ENCODE peak calls at places on chromosomes 11 and 22, in six cellular contexts. B is HCT116, P is GM12878, Y is hepatocyte, C is GM23338, Q is HepG2. E is an unnamed sample.

GRCh38 chr22:33049125-33049729 is 9.0 kb downstream of the SYN3 start:
- DNase-seq in B (peak), P (peak), Y (peak), C (peak), Q (peak), E (peak)

GRCh38 chr11:119843760-119844330 is 114.8 kb upstream of the NECTIN1 start:
- DNase-seq in B (no peak), P (no peak), Y (no peak), C (no peak), Q (no peak), E (no peak)

GRCh38 chr11:76512851-76513653 is 68.2 kb downstream of the EMSY start:
- DNase-seq in B (peak), P (no peak), Y (peak), C (peak), Q (no peak), E (peak)

GRCh38 chr22:24996420-24996952 is 44.0 kb downstream of the KIAA1671 start:
- DNase-seq in B (peak), P (no peak), Y (peak), C (peak), Q (no peak), E (no peak)

GRCh38 chr22:19733755-19734154 is 10.4 kb downstream of the GP1BB start:
- DNase-seq in B (no peak), P (no peak), Y (no peak), C (no peak), Q (no peak), E (no peak)

GRCh38 chr11:120929664-120930154 is 94.2 kb upstream of the TBCEL start:
- DNase-seq in B (peak), P (no peak), Y (peak), C (peak), Q (peak), E (no peak)

GRCh38 chr22:44329179-44329796 is 16.5 kb upstream of the SHISAL1 start:
- DNase-seq in B (no peak), P (peak), Y (no peak), C (no peak), Q (no peak), E (no peak)

GRCh38 chr11:114075891-114076441 is 16.5 kb downstream of the ZBTB16 start:
- DNase-seq in B (peak), P (no peak), Y (peak), C (peak), Q (peak), E (no peak)

GRCh38 chr11:37474889-37475288 is 876.9 kb upstream of the RAG2 start:
- DNase-seq in B (no peak), P (no peak), Y (no peak), C (no peak), Q (no peak), E (peak)

GRCh38 chr22:19898831-19899567 is 42.6 kb upstream of the COMT start:
- DNase-seq in B (no peak), P (no peak), Y (no peak), C (no peak), Q (peak), E (no peak)

GRCh38 chr11:105229257-105229656 is 89.7 kb upstream of the CARD18 start:
- DNase-seq in B (no peak), P (no peak), Y (no peak), C (no peak), Q (no peak), E (no peak)

GRCh38 chr11:110986016-110986415 is 259.5 kb upstream of the POU2AF2 start:
- DNase-seq in B (no peak), P (no peak), Y (no peak), C (no peak), Q (no peak), E (no peak)

GRCh38 chr11:34790620-34791019 is 125.6 kb downstream of the APIP start:
- DNase-seq in B (no peak), P (no peak), Y (no peak), C (peak), Q (no peak), E (no peak)

GRCh38 chr11:130314184-130314748 is 451 bp downstream of the ZBTB44 start:
- DNase-seq in B (peak), P (no peak), Y (peak), C (peak), Q (peak), E (no peak)

DNA sequence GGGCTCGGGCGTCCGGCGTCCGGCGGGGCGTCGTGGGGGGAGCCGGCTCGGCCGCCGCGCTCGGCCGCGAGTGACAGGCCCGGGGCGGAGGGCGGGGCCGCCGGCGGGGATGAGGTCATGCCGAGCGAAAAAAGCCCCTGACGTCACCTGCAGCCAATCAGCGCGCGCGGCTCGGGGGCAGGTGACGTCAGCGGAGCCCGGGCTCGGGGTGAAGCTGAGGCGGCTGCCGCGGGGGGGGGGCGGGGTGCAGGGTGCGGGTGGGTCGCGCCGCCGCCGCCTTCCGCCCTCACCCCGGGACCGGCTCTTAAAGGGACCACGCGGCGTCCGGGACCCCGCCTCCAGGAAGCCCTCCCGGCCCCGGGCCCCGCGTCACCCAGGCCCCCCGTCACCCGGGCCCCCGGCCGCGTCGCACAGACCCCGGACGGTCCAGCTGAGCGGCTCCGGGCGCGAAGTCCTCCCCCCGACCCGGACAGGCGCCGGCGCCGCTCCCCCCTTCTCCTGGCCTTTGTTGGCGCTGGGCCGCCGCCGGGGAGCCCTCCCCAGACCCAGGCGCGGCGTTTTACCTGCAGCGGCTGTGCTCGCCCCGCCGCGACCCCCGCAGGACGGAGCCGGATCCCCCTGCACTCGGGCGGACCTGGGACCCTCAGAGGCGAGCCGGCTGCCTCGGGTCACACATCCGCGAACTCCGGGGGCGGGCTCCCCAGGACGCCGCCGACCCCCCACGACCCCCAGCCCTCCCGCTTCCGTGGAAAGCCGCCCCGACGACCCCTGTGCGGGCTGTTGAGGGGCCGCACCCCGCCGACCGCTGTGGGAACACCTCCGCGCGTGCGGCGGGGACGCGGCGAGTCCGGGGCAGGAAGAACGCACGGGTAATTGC is at the start of gene DUSP8:
- DNase-seq in B (peak), P (no peak), Y (peak), C (peak), Q (peak), E (no peak)
- TF ChIP-seq EZH2 in B (no peak), P (no peak), Y (peak), C (peak), Q (no peak), E (no peak)

GRCh38 chr11:116578971-116579687 is 193.7 kb downstream of the BUD13 start:
- DNase-seq in B (no peak), P (no peak), Y (no peak), C (peak), Q (peak), E (no peak)

GRCh38 chr11:116579857-116580727 is 192.7 kb downstream of the BUD13 start:
- DNase-seq in B (no peak), P (no peak), Y (peak), C (peak), Q (peak), E (no peak)

GRCh38 chr11:116581349-116581748 is 191.4 kb downstream of the BUD13 start:
- DNase-seq in B (no peak), P (no peak), Y (no peak), C (peak), Q (no peak), E (no peak)

GRCh38 chr11:116582621-116583020 is 190.2 kb downstream of the BUD13 start:
- DNase-seq in B (no peak), P (no peak), Y (no peak), C (no peak), Q (no peak), E (no peak)

DNA sequence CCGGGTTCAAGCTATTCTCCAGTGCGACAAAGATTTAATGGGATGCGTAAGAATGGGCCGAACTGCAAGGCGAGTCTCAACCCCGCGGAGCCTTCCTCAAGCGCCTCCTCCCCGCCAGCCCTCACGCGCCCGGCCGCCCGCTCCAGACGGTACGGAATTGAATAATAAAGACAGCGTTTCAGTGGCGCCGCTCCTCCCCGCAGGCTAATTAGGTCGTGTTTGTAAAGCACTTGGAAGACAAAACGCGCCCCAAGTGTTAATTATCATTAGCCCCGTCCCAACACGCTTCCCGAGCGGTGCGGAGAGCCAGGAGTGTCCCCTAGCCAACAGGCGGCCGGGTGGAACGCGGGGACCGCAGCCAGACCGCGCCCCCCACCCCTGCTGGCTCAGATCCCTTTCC is 192.0 kb downstream of the BUD13 start:
- DNase-seq in B (no peak), P (no peak), Y (no peak), C (peak), Q (no peak), E (no peak)
- TF ChIP-seq EZH2 in B (no peak), P (no peak), Y (no peak), C (no peak), Q (no peak), E (no peak)

GRCh38 chr22:23774922-23775436 is 2.3 kb downstream of the MMP11 start:
- DNase-seq in B (no peak), P (no peak), Y (peak), C (no peak), Q (no peak), E (no peak)

GRCh38 chr22:23772315-23773246 is at the start of gene MMP11:
- DNase-seq in B (no peak), P (no peak), Y (peak), C (peak), Q (no peak), E (no peak)

GRCh38 chr22:23775779-23776375 is 3.2 kb downstream of the MMP11 start:
- DNase-seq in B (no peak), P (no peak), Y (peak), C (no peak), Q (no peak), E (no peak)

GRCh38 chr22:23774114-23774921 is 1.7 kb downstream of the MMP11 start:
- DNase-seq in B (no peak), P (no peak), Y (peak), C (no peak), Q (peak), E (no peak)

GRCh38 chr22:23773247-23774113 is 831 bp downstream of the MMP11 start:
- DNase-seq in B (no peak), P (no peak), Y (peak), C (peak), Q (no peak), E (no peak)
- TF ChIP-seq EZH2 in B (no peak), P (no peak), Y (no peak), C (no peak), Q (no peak), E (no peak)

GRCh38 chr11:95678988-95679387 is 110.6 kb downstream of the FAM76B start:
- DNase-seq in B (no peak), P (no peak), Y (no peak), C (no peak), Q (no peak), E (no peak)
- TF ChIP-seq EZH2 in B (no peak), P (no peak), Y (no peak), C (no peak), Q (no peak), E (no peak)